ENCODE peak calls at places on chromosomes 16 and 17, in four cellular contexts. Z is kidney tubule cell; K is HEK293T; L is stimulated activated CD8-positive, alpha-beta memory T cell treated with anti-CD3 and anti-CD28 coated beads, Interleukin-15, amount 100 ng/mL, for 1 hour. E is an unnamed sample.

GRCh38 chr16:56933266-56933619 is 1.3 kb downstream of the HERPUD1 start:
- DNase-seq in L (no peak), K (no peak), Z (no peak), E (no peak)

GRCh38 chr17:1171953-1172352 is 7.8 kb downstream of the ABR start:
- DNase-seq in K (no peak), L (no peak), Z (no peak), E (no peak)

GRCh38 chr16:49520684-49521083 is 147.1 kb downstream of the C16orf78 start:
- DNase-seq in Z (no peak), K (no peak), L (no peak), E (no peak)

GRCh38 chr17:19537116-19537515 is 3.5 kb downstream of the SLC47A1 start:
- DNase-seq in K (no peak), L (no peak), Z (no peak), E (no peak)

GRCh38 chr17:21183468-21183867 is 30.5 kb downstream of the TMEM11 start:
- DNase-seq in Z (no peak), L (no peak), K (no peak), E (no peak)

GRCh38 chr17:43878260-43879082 is 28.9 kb downstream of the MPP2 start:
- DNase-seq in K (peak), L (peak), Z (peak), E (peak)

GRCh38 chr16:1301562-1301961 is 7.9 kb upstream of the UBE2I start:
- DNase-seq in K (no peak), Z (no peak), L (no peak), E (no peak)

GRCh38 chr17:63102034-63102433 is 136.0 kb downstream of the TANC2 start:
- DNase-seq in Z (no peak), L (no peak), K (no peak), E (no peak)

GRCh38 chr16:1932050-1933028 is 10.7 kb downstream of the MSRB1 start:
- DNase-seq in Z (peak), L (no peak), K (no peak), E (no peak)

GRCh38 chr16:75048051-75048450 is 49.2 kb downstream of the ZNRF1 start:
- DNase-seq in Z (no peak), L (no peak), K (no peak), E (no peak)

GRCh38 chr17:21523482-21524210 is 147.5 kb downstream of the KCNJ12 start:
- DNase-seq in K (no peak), L (no peak), Z (no peak), E (no peak)

GRCh38 chr16:73265124-73265838 is 217.4 kb upstream of the ZFHX3 start:
- DNase-seq in K (peak), L (no peak), Z (peak), E (no peak)

GRCh38 chr16:3879887-3880564 is 487 bp downstream of the CREBBP start:
- DNase-seq in L (peak), Z (peak), K (peak), E (peak)

GRCh38 chr17:35889818-35890773 is 9.9 kb upstream of the CCL5 start:
- DNase-seq in L (no peak), Z (peak), K (no peak), E (no peak)

GRCh38 chr17:65334391-65334790 is 197.2 kb downstream of the RGS9 start:
- DNase-seq in Z (peak), K (no peak), L (no peak), E (no peak)

GRCh38 chr17:2462481-2462880 is 49.2 kb downstream of the METTL16 start:
- DNase-seq in K (no peak), Z (no peak), L (no peak), E (no peak)

GRCh38 chr17:47649972-47650524 is 329 bp downstream of the KPNB1 start:
- DNase-seq in Z (no peak), K (no peak), L (no peak), E (peak)

GRCh38 chr17:17391575-17392370 is 85.0 kb upstream of the MED9 start:
- DNase-seq in K (no peak), Z (no peak), L (peak), E (peak)

GRCh38 chr17:66580178-66580577 is 254.7 kb upstream of the CACNG5 start:
- DNase-seq in L (no peak), K (no peak), Z (peak), E (no peak)

GRCh38 chr16:68311316-68311620 is 449 bp downstream of the PRMT7 start:
- DNase-seq in K (peak), Z (no peak), L (no peak), E (no peak)

GRCh38 chr17:65170839-65171238 is 33.7 kb downstream of the RGS9 start:
- DNase-seq in K (no peak), Z (peak), L (no peak), E (no peak)

GRCh38 chr16:28181557-28181914 is 30.2 kb downstream of the XPO6 start:
- DNase-seq in K (no peak), L (no peak), Z (peak), E (no peak)

GRCh38 chr17:80069886-80070177 is 31.5 kb upstream of the GAA start:
- DNase-seq in Z (no peak), K (no peak), L (no peak), E (no peak)

GRCh38 chr17:73560661-73561060 is 83.6 kb downstream of the SDK2 start:
- DNase-seq in K (no peak), L (no peak), Z (no peak), E (no peak)

GRCh38 chr17:44557653-44558285 is 485 bp downstream of the FZD2 start:
- DNase-seq in Z (peak), L (no peak), K (no peak), E (no peak)

GRCh38 chr17:42598905-42599304 is 10.3 kb downstream of the RETREG3 start:
- DNase-seq in L (no peak), K (no peak), Z (no peak), E (no peak)

GRCh38 chr16:28874406-28874805 is 3.9 kb upstream of the ATP2A1 start:
- DNase-seq in K (no peak), L (no peak), Z (no peak), E (no peak)

E was measured in activated T-helper 1 cell treated with anti-CD3 and anti-CD28 coated beads, Interleukin-2, amount 50 U/mL, for 16 hours.